ENCODE peak calls at places on chromosomes 5 and 9, in eight cellular contexts. V, A, K, R, O, Q, P and M are unnamed samples.

GRCh38 chr5:110371011-110371724 is 355.3 kb downstream of the TMEM232 start:
- DNase-seq in V (no peak), A (no peak), K (no peak), R (no peak), O (no peak), Q (no peak), P (no peak), M (no peak)

GRCh38 chr5:96209829-96210228 is 223.2 kb downstream of the PCSK1 start:
- DNase-seq in V (no peak), A (no peak), K (peak; percentile 29), R (no peak), O (no peak), Q (no peak), P (no peak), M (no peak)

GRCh38 chr5:117357886-117358285 is 783.3 kb upstream of the SEMA6A start:
- DNase-seq in V (no peak), A (no peak), K (no peak), R (no peak), O (no peak), Q (no peak), P (no peak), M (no peak)

GRCh38 chr9:115035872-115036612 is 81.9 kb downstream of the TNC start:
- DNase-seq in V (no peak), A (no peak), K (peak; percentile 71), R (no peak), O (peak; percentile 62), Q (no peak), P (peak; percentile 5), M (no peak)

GRCh38 chr9:130306826-130307666 is 41.5 kb downstream of the HMCN2 start:
- DNase-seq in V (no peak), A (no peak), K (no peak), R (no peak), O (no peak), Q (no peak), P (no peak), M (no peak)

GRCh38 chr5:179313849-179314521 is 31.3 kb downstream of the ADAMTS2 start:
- DNase-seq in V (peak; percentile 86), A (no peak), K (peak; percentile 97), R (no peak), O (no peak), Q (peak; percentile 32), P (no peak), M (peak; percentile 60)

GRCh38 chr9:127076860-127077657 is 45.4 kb downstream of the ANGPTL2 start:
- DNase-seq in V (no peak), A (no peak), K (no peak), R (peak; percentile 87), O (no peak), Q (no peak), P (peak; percentile 25), M (no peak)

GRCh38 chr9:110106698-110107097 is 101.3 kb downstream of the C9orf152 start:
- DNase-seq in V (no peak), A (no peak), K (no peak), R (no peak), O (no peak), Q (no peak), P (no peak), M (no peak)

GRCh38 chr5:81866994-81867393 is 104.8 kb upstream of the ATG10 start:
- DNase-seq in V (no peak), A (no peak), K (no peak), R (no peak), O (no peak), Q (no peak), P (no peak), M (no peak)

GRCh38 chr5:108998216-108998615 is 250.5 kb downstream of the FER start:
- DNase-seq in V (no peak), A (no peak), K (no peak), R (no peak), O (no peak), Q (no peak), P (no peak), M (no peak)

GRCh38 chr5:6750142-6750840 is 37.1 kb downstream of the TENT4A start:
- DNase-seq in V (peak; percentile 20), A (no peak), K (no peak), R (no peak), O (no peak), Q (no peak), P (no peak), M (peak; percentile 26)

GRCh38 chr5:16593630-16594029 is 23.2 kb downstream of the RETREG1 start:
- DNase-seq in V (no peak), A (no peak), K (no peak), R (no peak), O (no peak), Q (no peak), P (no peak), M (no peak)

GRCh38 chr5:133944263-133945230 is 23.9 kb downstream of the C5orf15 start:
- DNase-seq in V (no peak), A (no peak), K (peak; percentile 67), R (no peak), O (peak; percentile 87), Q (peak; percentile 79), P (peak; percentile 87), M (no peak)

GRCh38 chr5:135235002-135235401 is 164.0 kb downstream of the MACROH2A1 start:
- DNase-seq in V (no peak), A (no peak), K (peak; percentile 54), R (no peak), O (no peak), Q (no peak), P (no peak), M (no peak)

GRCh38 chr5:172839669-172840068 is 5.6 kb downstream of the ERGIC1 start:
- DNase-seq in V (no peak), A (no peak), K (no peak), R (no peak), O (no peak), Q (peak; percentile 60), P (no peak), M (no peak)

GRCh38 chr5:113273949-113274348 is 160.8 kb downstream of the TSSK1B start:
- DNase-seq in V (no peak), A (no peak), K (no peak), R (no peak), O (no peak), Q (no peak), P (no peak), M (no peak)

GRCh38 chr9:121324316-121324715 is 45.7 kb downstream of the STOM start:
- DNase-seq in V (no peak), A (no peak), K (no peak), R (no peak), O (no peak), Q (no peak), P (no peak), M (peak; percentile 46)

GRCh38 chr5:109676920-109677319 is 12.8 kb upstream of the MAN2A1 start:
- DNase-seq in V (no peak), A (no peak), K (no peak), R (no peak), O (no peak), Q (no peak), P (no peak), M (no peak)

GRCh38 chr5:87154191-87154590 is 113.5 kb upstream of the RASA1 start:
- DNase-seq in V (no peak), A (no peak), K (no peak), R (no peak), O (no peak), Q (no peak), P (no peak), M (no peak)

GRCh38 chr5:150257424-150257823 is 32.1 kb downstream of the CAMK2A start:
- DNase-seq in V (no peak), A (no peak), K (no peak), R (no peak), O (no peak), Q (no peak), P (no peak), M (no peak)

GRCh38 chr5:150255659-150256415 is 33.7 kb downstream of the CAMK2A start:
- DNase-seq in V (no peak), A (no peak), K (peak; percentile 43), R (no peak), O (no peak), Q (no peak), P (no peak), M (no peak)

GRCh38 chr5:150258126-150258525 is 31.4 kb downstream of the CAMK2A start:
- DNase-seq in V (no peak), A (no peak), K (no peak), R (no peak), O (peak; percentile 60), Q (no peak), P (no peak), M (no peak)

GRCh38 chr5:150254363-150255154 is 35.0 kb downstream of the CAMK2A start:
- DNase-seq in V (no peak), A (no peak), K (no peak), R (no peak), O (no peak), Q (no peak), P (no peak), M (no peak)

GRCh38 chr5:150256416-150257064 is 33.0 kb downstream of the CAMK2A start:
- DNase-seq in V (no peak), A (no peak), K (no peak), R (no peak), O (no peak), Q (no peak), P (peak; percentile 81), M (no peak)
- TF ChIP-seq CTCF in V (no peak), A (no peak), K (no peak), R (no peak), O (peak; percentile 33), Q (no peak), P (peak; percentile 60), M (no peak)

DNA sequence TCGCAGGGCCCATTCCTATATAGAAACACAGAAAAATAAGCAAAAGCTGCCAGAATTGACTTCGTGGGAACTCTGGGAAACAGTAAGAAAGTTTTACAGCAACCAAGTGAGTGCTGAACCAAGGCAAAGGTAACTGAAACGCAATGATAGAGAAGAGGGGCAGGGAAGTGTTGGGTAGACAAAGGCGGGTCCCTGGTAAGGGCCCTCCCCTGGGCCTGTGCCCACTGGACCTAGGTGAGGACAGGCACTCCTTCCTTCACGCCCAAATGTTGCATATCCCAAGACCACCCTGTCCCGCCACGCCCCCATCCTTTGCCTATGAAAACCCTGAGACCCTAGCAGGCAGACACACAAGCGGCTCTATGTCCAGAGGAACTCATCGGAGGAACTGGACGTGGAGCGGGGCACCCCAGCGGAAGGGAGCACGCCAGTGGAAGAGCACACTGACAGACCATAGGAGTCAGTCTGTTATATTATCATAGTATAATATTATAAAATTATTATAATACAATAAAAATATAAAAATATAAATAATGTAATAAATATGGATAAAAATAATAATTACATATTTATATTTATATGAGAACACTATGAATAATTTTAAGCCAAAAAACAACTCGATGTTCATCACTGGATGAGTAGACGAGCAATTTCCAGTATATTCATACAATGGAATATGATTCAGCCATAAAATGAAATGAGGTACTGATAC is 27.9 kb downstream of the CDKN2A start:
- DNase-seq in V (no peak), A (no peak), K (no peak), R (no peak), O (no peak), Q (no peak), P (peak; percentile 55), M (no peak)
- H3K4me3 ChIP-seq in V (no peak overlapping the region), A (no peak overlapping the region), K (no peak overlapping the region), R (no peak overlapping the region), O (no peak overlapping the region), Q (no peak overlapping the region), P (peak overlapping the region; percentile 58), M (no peak overlapping the region)

GRCh38 chr5:36669015-36669651 is 62.7 kb downstream of the SLC1A3 start:
- DNase-seq in V (no peak), A (no peak), K (peak; percentile 60), R (no peak), O (no peak), Q (no peak), P (no peak), M (no peak)
- H3K4me1 ChIP-seq in V (no peaks in the 10 kb centered on the region), A (no peaks in the 10 kb centered on the region), K (no peaks in the 10 kb centered on the region), R (no peaks in the 10 kb centered on the region), O (peaks cover 11% of the 10 kb centered on the region), Q (no peaks in the 10 kb centered on the region), P (no peaks in the 10 kb centered on the region), M (no peaks in the 10 kb centered on the region)

GRCh38 chr5:41519801-41520200 is 9.4 kb upstream of the PLCXD3 start:
- DNase-seq in V (no peak), A (no peak), K (peak; percentile 29), R (no peak), O (no peak), Q (no peak), P (peak; percentile 12), M (no peak)
- TF ChIP-seq CTCF in V (no peak), A (no peak), K (no peak), R (no peak), O (peak; percentile 19), Q (no peak), P (peak; percentile 36), M (no peak)